ENCODE peak calls at places on chromosomes 13 and 19, in ten cellular contexts. J is K562, Z is A549, B is suprapubic skin, Q is transverse colon, T is esophagus muscularis mucosa, R is GM12878, S is stomach, M is upper lobe of left lung, U is H1. G is an unnamed sample. For H3K4me1, the result is how much of the 10 kb centered on the place peaks cover.

GRCh38 chr19:18596752-18597157 is 8.2 kb downstream of the REX1BD start:
- DNase-seq in J (peak), Z (peak), B (no peak), Q (peak), T (no peak), R (no peak), S (peak), M (peak), U (peak), G (no peak)

GRCh38 chr13:66657165-66657895 is 572.8 kb downstream of the PCDH9 start:
- DNase-seq in J (no peak), Z (peak), B (no peak), Q (no peak), T (no peak), R (no peak), S (peak), M (no peak), U (no peak), G (no peak)

GRCh38 chr13:43675577-43675976 is 111.2 kb downstream of the ENOX1 start:
- DNase-seq in J (no peak), Z (no peak), B (no peak), Q (no peak), T (no peak), R (no peak), S (no peak), M (no peak), U (no peak), G (no peak)

GRCh38 chr13:44109986-44110640 is 230.4 kb downstream of the LACC1 start:
- DNase-seq in J (no peak), Z (peak), B (no peak), Q (peak), T (peak), R (no peak), S (no peak), M (no peak), U (no peak), G (no peak)

GRCh38 chr13:48542581-48543341 is 9.9 kb upstream of the RCBTB2 start:
- DNase-seq in J (no peak), Z (no peak), B (no peak), Q (peak), T (no peak), R (no peak), S (peak), M (peak), U (peak), G (peak)

GRCh38 chr13:73844986-73845385 is 289.2 kb downstream of the KLF12 start:
- DNase-seq in J (no peak), Z (no peak), B (no peak), Q (no peak), T (no peak), R (no peak), S (no peak), M (no peak), U (no peak), G (no peak)

GRCh38 chr13:32537580-32538233 is 888 bp downstream of the N4BP2L2 start:
- DNase-seq in J (peak), Z (peak), B (no peak), Q (peak), T (no peak), R (no peak), S (peak), M (peak), U (peak), G (peak)

GRCh38 chr19:3580156-3580955 is 4.9 kb upstream of the GIPC3 start:
- DNase-seq in J (no peak), Z (peak), B (no peak), Q (no peak), T (no peak), R (no peak), S (no peak), M (no peak), U (no peak), G (no peak)

GRCh38 chr19:41449079-41449864 is 6.3 kb downstream of the ERICH4 start:
- DNase-seq in J (peak), Z (peak), B (no peak), Q (peak), T (peak), R (no peak), S (peak), M (peak), U (peak), G (peak)

GRCh38 chr13:98556968-98557591 is 19.8 kb downstream of the STK24 start:
- DNase-seq in J (no peak), Z (no peak), B (no peak), Q (no peak), T (no peak), R (no peak), S (peak), M (no peak), U (no peak), G (no peak)

GRCh38 chr13:31887311-31887710 is 144.3 kb upstream of the FRY start:
- DNase-seq in J (no peak), Z (no peak), B (no peak), Q (no peak), T (no peak), R (no peak), S (no peak), M (no peak), U (no peak), G (no peak)

GRCh38 chr13:101618440-101619187 is 166.1 kb downstream of the ITGBL1 start:
- DNase-seq in J (no peak), Z (no peak), B (no peak), Q (no peak), T (no peak), R (no peak), S (no peak), M (no peak), U (no peak), G (no peak)

GRCh38 chr13:76994281-76994680 is 2.4 kb downstream of the CLN5 start:
- DNase-seq in J (no peak), Z (no peak), B (no peak), Q (no peak), T (no peak), R (no peak), S (no peak), M (no peak), U (no peak), G (no peak)

GRCh38 chr13:110964229-110965037 is 49.6 kb upstream of the ANKRD10 start:
- DNase-seq in J (peak), Z (no peak), B (no peak), Q (no peak), T (peak), R (no peak), S (no peak), M (no peak), U (no peak), G (no peak)

GRCh38 chr19:33192010-33192409 is 2.1 kb upstream of the LRP3 start:
- DNase-seq in J (no peak), Z (no peak), B (no peak), Q (no peak), T (no peak), R (no peak), S (no peak), M (no peak), U (peak), G (no peak)

GRCh38 chr19:10289167-10289835 is 451 bp upstream of the ICAM5 start:
- DNase-seq in J (peak), Z (peak), B (no peak), Q (peak), T (no peak), R (no peak), S (peak), M (peak), U (peak), G (no peak)

GRCh38 chr19:10286803-10287737 is at the start of gene ICAM4:
- DNase-seq in J (peak), Z (no peak), B (no peak), Q (peak), T (no peak), R (no peak), S (peak), M (peak), U (peak), G (no peak)

GRCh38 chr19:10289836-10290438 is at the start of gene ICAM5:
- DNase-seq in J (peak), Z (peak), B (no peak), Q (peak), T (no peak), R (no peak), S (no peak), M (peak), U (no peak), G (no peak)

GRCh38 chr19:10290439-10290875 is 705 bp downstream of the ICAM5 start:
- DNase-seq in J (no peak), Z (no peak), B (no peak), Q (peak), T (no peak), R (no peak), S (no peak), M (peak), U (peak), G (no peak)

GRCh38 chr19:10288662-10289166 is 1.0 kb upstream of the ICAM5 start:
- DNase-seq in J (peak), Z (peak), B (no peak), Q (peak), T (no peak), R (no peak), S (peak), M (peak), U (peak), G (no peak)
- H3K4me1 ChIP-seq in J (under half), Z (under half), B (half or more), Q (under half), T (half or more), R (half or more), S (half or more), M (half or more), U (under half), G (half or more)

GRCh38 chr13:33797622-33798021 is 20.3 kb upstream of the RFC3 start:
- DNase-seq in J (no peak), Z (no peak), B (no peak), Q (no peak), T (no peak), R (no peak), S (no peak), M (no peak), U (no peak), G (no peak)
- TF ChIP-seq EP300 in J (no peak), Z (no peak), B (no peak), Q (no peak), T (no peak), R (no peak), S (no peak), M (no peak), U (no peak), G (peak)

GRCh38 chr13:54928071-54928470 is 1899.5 kb downstream of the OLFM4 start:
- DNase-seq in J (no peak), Z (no peak), B (no peak), Q (no peak), T (no peak), R (no peak), S (no peak), M (no peak), U (no peak), G (no peak)
- H3K4me1 ChIP-seq in J (under half), Z (under half), B (under half), Q (under half), T (under half), R (under half), S (under half), M (under half), U (under half), G (under half)

GRCh38 chr13:39144391-39144790 is 106.1 kb downstream of the NHLRC3 start:
- DNase-seq in J (no peak), Z (no peak), B (no peak), Q (no peak), T (no peak), R (no peak), S (no peak), M (no peak), U (no peak), G (no peak)

GRCh38 chr13:39149896-39150295 is 111.6 kb downstream of the NHLRC3 start:
- DNase-seq in J (no peak), Z (no peak), B (no peak), Q (no peak), T (no peak), R (no peak), S (no peak), M (no peak), U (no peak), G (no peak)

GRCh38 chr13:39148513-39148961 is 110.3 kb downstream of the NHLRC3 start:
- DNase-seq in J (no peak), Z (no peak), B (no peak), Q (no peak), T (no peak), R (no peak), S (no peak), M (no peak), U (no peak), G (no peak)

DNA sequence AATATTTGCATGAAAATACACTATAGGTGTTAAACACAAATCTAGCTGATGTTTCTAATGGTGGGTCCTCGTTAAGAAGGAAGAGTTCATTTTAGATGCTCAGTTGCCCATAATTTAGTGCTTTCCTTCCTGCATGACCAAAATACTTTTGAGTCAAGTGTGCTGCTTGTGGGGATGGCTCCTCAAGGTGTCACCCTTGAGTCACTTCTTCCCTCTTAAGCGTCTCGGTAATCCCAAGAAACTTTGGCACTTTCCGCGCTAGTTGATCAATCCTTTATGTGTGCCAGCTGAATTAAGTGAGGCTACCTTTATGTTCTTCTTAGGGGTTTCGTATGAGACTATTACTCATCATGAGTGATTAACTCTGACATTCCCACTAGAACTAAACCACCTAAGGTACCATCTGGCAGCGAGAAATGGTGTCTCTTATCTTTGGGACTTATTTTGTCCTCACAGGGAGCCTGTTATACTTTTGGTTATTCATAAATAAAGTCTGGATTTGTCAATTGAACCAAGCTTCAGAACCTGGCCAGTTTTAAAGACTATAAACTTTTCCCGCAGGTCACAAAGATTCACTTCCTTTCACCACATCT is 106.8 kb downstream of the NHLRC3 start:
- DNase-seq in J (peak), Z (peak), B (no peak), Q (peak), T (no peak), R (no peak), S (peak), M (no peak), U (peak), G (peak)
- TF ChIP-seq EP300 in J (no peak), Z (no peak), B (no peak), Q (no peak), T (no peak), R (no peak), S (no peak), M (no peak), U (no peak), G (no peak)

GRCh38 chr13:36251528-36251927 is 37.2 kb upstream of the SOHLH2 start:
- DNase-seq in J (no peak), Z (no peak), B (no peak), Q (no peak), T (no peak), R (no peak), S (no peak), M (no peak), U (no peak), G (no peak)
- H3K4me1 ChIP-seq in J (under half), Z (under half), B (under half), Q (under half), T (under half), R (under half), S (under half), M (under half), U (under half), G (under half)

DNA sequence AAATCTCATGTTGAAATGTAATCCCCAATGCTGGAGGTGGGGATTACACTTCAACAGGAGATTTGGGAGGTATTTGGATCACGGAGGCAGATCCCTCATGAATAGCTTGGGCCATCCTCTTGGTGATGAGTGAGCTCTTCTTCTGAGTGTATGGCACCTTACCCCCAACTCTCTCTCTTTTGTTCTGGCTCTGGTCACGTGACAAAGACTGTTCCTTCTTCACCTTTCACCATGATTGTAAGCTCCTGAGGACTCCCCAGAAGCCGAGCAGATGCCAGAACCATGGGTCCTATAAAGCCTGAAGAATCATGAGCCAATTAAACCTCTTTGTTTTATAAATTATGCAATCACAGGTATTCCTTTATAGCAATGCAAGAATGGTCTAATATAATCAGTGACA is 684.2 kb downstream of the LIG4 start:
- DNase-seq in J (no peak), Z (no peak), B (no peak), Q (no peak), T (no peak), R (no peak), S (no peak), M (no peak), U (no peak), G (no peak)
- TF ChIP-seq EP300 in J (no peak), Z (no peak), B (no peak), Q (no peak), T (no peak), R (no peak), S (no peak), M (no peak), U (no peak), G (no peak)

GRCh38 chr13:46609726-46610125 is 56.8 kb downstream of the LRCH1 start:
- DNase-seq in J (no peak), Z (no peak), B (no peak), Q (no peak), T (peak), R (no peak), S (no peak), M (no peak), U (no peak), G (no peak)
- H3K4me1 ChIP-seq in J (under half), Z (half or more), B (under half), Q (under half), T (half or more), R (under half), S (half or more), M (under half), U (under half), G (under half)

DNA sequence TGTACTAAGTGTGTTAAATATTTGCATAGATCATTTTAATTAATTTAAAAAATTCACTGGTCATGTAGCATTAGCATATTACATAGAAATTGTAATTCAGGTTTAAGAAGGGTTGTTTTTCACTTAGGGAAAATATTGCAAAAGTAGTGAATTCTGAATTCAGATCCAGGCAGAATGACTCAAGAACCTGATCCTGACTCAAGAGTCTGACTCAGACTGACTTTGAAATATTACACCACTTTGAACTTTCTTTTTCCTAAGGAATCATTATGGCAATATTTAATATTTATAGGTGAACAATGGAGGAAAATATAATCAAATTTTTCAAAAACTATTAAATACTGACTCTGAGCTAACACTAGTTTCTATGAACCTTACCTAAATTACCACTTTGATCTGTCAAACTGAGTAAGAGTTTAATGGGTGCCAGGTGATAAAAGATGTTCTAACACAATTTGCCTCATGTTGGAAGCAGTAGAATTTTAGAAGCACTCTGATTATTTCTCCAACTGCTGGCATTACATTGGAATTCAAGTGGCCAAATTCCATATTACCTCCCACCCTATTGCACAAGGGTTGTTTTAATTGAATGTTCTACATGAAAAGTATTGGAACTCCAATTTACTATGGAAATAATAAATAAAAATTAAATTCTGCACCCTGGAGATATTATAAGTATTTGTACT is 261.6 kb downstream of the SLITRK1 start:
- DNase-seq in J (no peak), Z (no peak), B (no peak), Q (no peak), T (no peak), R (no peak), S (no peak), M (no peak), U (no peak), G (no peak)
- TF ChIP-seq EP300 in J (no peak), Z (no peak), B (no peak), Q (no peak), T (no peak), R (no peak), S (no peak), M (no peak), U (no peak), G (no peak)

G was measured in tibial nerve.